ENCODE peak calls at places on chromosomes 11 and 22, in ten cellular contexts. One of them, this sample, is unnamed.

GRCh38 chr11:92153542-92153941 is 71.1 kb upstream of the FAT3 start:
- DNase-seq in tibial nerve: no peak
- DNase-seq in endodermal cell: no peak
- DNase-seq in heart left ventricle: no peak
- DNase-seq in right atrium auricular region: no peak
- DNase-seq in spleen: no peak
- DNase-seq in Caco-2: no peak
- DNase-seq in IMR-90: no peak
- DNase-seq in colonic mucosa: no peak
- DNase-seq in upper lobe of right lung: no peak
- DNase-seq in this sample: no peak

GRCh38 chr22:46547883-46548244 is 10.4 kb upstream of the CELSR1 start:
- DNase-seq in upper lobe of right lung: no peak
- DNase-seq in heart left ventricle: peak; percentile 91
- DNase-seq in Caco-2: peak; percentile 39
- DNase-seq in tibial nerve: peak; percentile 71
- DNase-seq in colonic mucosa: no peak
- DNase-seq in spleen: peak; percentile 72
- DNase-seq in IMR-90: peak; percentile 92
- DNase-seq in endodermal cell: peak; percentile 36
- DNase-seq in right atrium auricular region: peak; percentile 89
- DNase-seq in this sample: peak; percentile 76

GRCh38 chr22:41094036-41094435 is 1.6 kb downstream of the EP300 start:
- DNase-seq in upper lobe of right lung: no peak
- DNase-seq in right atrium auricular region: no peak
- DNase-seq in heart left ventricle: no peak
- DNase-seq in colonic mucosa: peak; percentile 53
- DNase-seq in spleen: no peak
- DNase-seq in IMR-90: peak; percentile 40
- DNase-seq in tibial nerve: no peak
- DNase-seq in Caco-2: no peak
- DNase-seq in endodermal cell: no peak
- DNase-seq in this sample: no peak

GRCh38 chr11:114368918-114369680 is 31.2 kb downstream of the C11orf71 start:
- DNase-seq in spleen: no peak
- DNase-seq in IMR-90: no peak
- DNase-seq in tibial nerve: no peak
- DNase-seq in heart left ventricle: no peak
- DNase-seq in Caco-2: no peak
- DNase-seq in right atrium auricular region: no peak
- DNase-seq in endodermal cell: no peak
- DNase-seq in colonic mucosa: no peak
- DNase-seq in upper lobe of right lung: no peak
- DNase-seq in this sample: no peak

GRCh38 chr22:35872451-35872850 is 154.8 kb downstream of the APOL5 start:
- DNase-seq in upper lobe of right lung: no peak
- DNase-seq in endodermal cell: no peak
- DNase-seq in right atrium auricular region: no peak
- DNase-seq in tibial nerve: no peak
- DNase-seq in colonic mucosa: no peak
- DNase-seq in spleen: no peak
- DNase-seq in IMR-90: no peak
- DNase-seq in heart left ventricle: peak; percentile 83
- DNase-seq in Caco-2: no peak
- DNase-seq in this sample: no peak

GRCh38 chr11:3077174-3077839 is 20.1 kb upstream of the CARS1 start:
- DNase-seq in spleen: no peak
- DNase-seq in colonic mucosa: no peak
- DNase-seq in endodermal cell: no peak
- DNase-seq in right atrium auricular region: no peak
- DNase-seq in IMR-90: no peak
- DNase-seq in Caco-2: no peak
- DNase-seq in tibial nerve: no peak
- DNase-seq in heart left ventricle: no peak
- DNase-seq in upper lobe of right lung: no peak
- DNase-seq in this sample: no peak

GRCh38 chr11:2699185-2699530 is 636 bp downstream of the KCNQ1OT1 start:
- DNase-seq in endodermal cell: no peak
- DNase-seq in right atrium auricular region: no peak
- DNase-seq in upper lobe of right lung: peak; percentile 76
- DNase-seq in tibial nerve: no peak
- DNase-seq in Caco-2: peak; percentile 44
- DNase-seq in colonic mucosa: peak; percentile 30
- DNase-seq in heart left ventricle: no peak
- DNase-seq in spleen: peak; percentile 83
- DNase-seq in IMR-90: peak; percentile 9
- DNase-seq in this sample: peak; percentile 41

GRCh38 chr22:43955883-43956286 is 643 bp downstream of the SAMM50 start:
- DNase-seq in right atrium auricular region: no peak
- DNase-seq in heart left ventricle: no peak
- DNase-seq in tibial nerve: no peak
- DNase-seq in Caco-2: no peak
- DNase-seq in endodermal cell: no peak
- DNase-seq in IMR-90: no peak
- DNase-seq in upper lobe of right lung: no peak
- DNase-seq in colonic mucosa: no peak
- DNase-seq in spleen: no peak
- DNase-seq in this sample: no peak

GRCh38 chr11:43508511-43508918 is 149.8 kb downstream of the TTC17 start:
- DNase-seq in endodermal cell: peak; percentile 66
- DNase-seq in Caco-2: no peak
- DNase-seq in upper lobe of right lung: no peak
- DNase-seq in right atrium auricular region: no peak
- DNase-seq in tibial nerve: no peak
- DNase-seq in colonic mucosa: no peak
- DNase-seq in heart left ventricle: no peak
- DNase-seq in spleen: no peak
- DNase-seq in IMR-90: peak; percentile 61
- DNase-seq in this sample: no peak

GRCh38 chr22:45531441-45531840 is 28.8 kb downstream of the FBLN1 start:
- DNase-seq in tibial nerve: no peak
- DNase-seq in upper lobe of right lung: no peak
- DNase-seq in Caco-2: no peak
- DNase-seq in right atrium auricular region: no peak
- DNase-seq in colonic mucosa: no peak
- DNase-seq in IMR-90: no peak
- DNase-seq in endodermal cell: no peak
- DNase-seq in heart left ventricle: no peak
- DNase-seq in spleen: no peak
- DNase-seq in this sample: no peak

GRCh38 chr11:22225190-22225589 is 32.3 kb downstream of the ANO5 start:
- DNase-seq in endodermal cell: no peak
- DNase-seq in tibial nerve: no peak
- DNase-seq in Caco-2: no peak
- DNase-seq in IMR-90: no peak
- DNase-seq in heart left ventricle: no peak
- DNase-seq in upper lobe of right lung: no peak
- DNase-seq in spleen: no peak
- DNase-seq in colonic mucosa: no peak
- DNase-seq in right atrium auricular region: no peak
- DNase-seq in this sample: no peak

GRCh38 chr22:46696614-46697013 is 41.4 kb downstream of the CERK start:
- DNase-seq in IMR-90: no peak
- DNase-seq in upper lobe of right lung: no peak
- DNase-seq in heart left ventricle: no peak
- DNase-seq in colonic mucosa: no peak
- DNase-seq in right atrium auricular region: no peak
- DNase-seq in tibial nerve: no peak
- DNase-seq in spleen: no peak
- DNase-seq in Caco-2: no peak
- DNase-seq in endodermal cell: no peak
- DNase-seq in this sample: no peak

GRCh38 chr11:65865550-65866172 is 5.4 kb downstream of the MUS81 start:
- DNase-seq in tibial nerve: no peak
- DNase-seq in IMR-90: no peak
- DNase-seq in spleen: no peak
- DNase-seq in heart left ventricle: no peak
- DNase-seq in colonic mucosa: no peak
- DNase-seq in endodermal cell: no peak
- DNase-seq in Caco-2: no peak
- DNase-seq in right atrium auricular region: no peak
- DNase-seq in upper lobe of right lung: peak; percentile 57
- DNase-seq in this sample: no peak

GRCh38 chr11:65862941-65863888 is 3.0 kb downstream of the MUS81 start:
- DNase-seq in colonic mucosa: no peak
- DNase-seq in tibial nerve: no peak
- DNase-seq in IMR-90: no peak
- DNase-seq in upper lobe of right lung: peak; percentile 60
- DNase-seq in Caco-2: peak; percentile 32
- DNase-seq in endodermal cell: no peak
- DNase-seq in right atrium auricular region: no peak
- DNase-seq in spleen: peak; percentile 77
- DNase-seq in heart left ventricle: peak; percentile 25
- DNase-seq in this sample: no peak

GRCh38 chr11:65862191-65862735 is 2.0 kb downstream of the MUS81 start:
- DNase-seq in endodermal cell: no peak
- DNase-seq in colonic mucosa: no peak
- DNase-seq in heart left ventricle: peak; percentile 25
- DNase-seq in tibial nerve: no peak
- DNase-seq in spleen: peak; percentile 76
- DNase-seq in upper lobe of right lung: peak; percentile 63
- DNase-seq in IMR-90: no peak
- DNase-seq in right atrium auricular region: no peak
- DNase-seq in Caco-2: peak; percentile 23
- DNase-seq in this sample: no peak

GRCh38 chr11:65864758-65865471 is 4.7 kb downstream of the MUS81 start:
- DNase-seq in endodermal cell: no peak
- DNase-seq in tibial nerve: no peak
- DNase-seq in heart left ventricle: peak; percentile 22
- DNase-seq in upper lobe of right lung: peak; percentile 56
- DNase-seq in colonic mucosa: no peak
- DNase-seq in IMR-90: no peak
- DNase-seq in Caco-2: no peak
- DNase-seq in spleen: peak; percentile 74
- DNase-seq in right atrium auricular region: no peak
- DNase-seq in this sample: peak; percentile 10

GRCh38 chr11:65863889-65864757 is 3.9 kb downstream of the MUS81 start:
- DNase-seq in spleen: peak; percentile 69
- DNase-seq in heart left ventricle: peak; percentile 22
- DNase-seq in colonic mucosa: no peak
- DNase-seq in IMR-90: no peak
- DNase-seq in tibial nerve: no peak
- DNase-seq in Caco-2: peak; percentile 31
- DNase-seq in endodermal cell: no peak
- DNase-seq in right atrium auricular region: no peak
- DNase-seq in upper lobe of right lung: peak; percentile 54
- DNase-seq in this sample: peak; percentile 10
- H3K4me1 ChIP-seq in spleen: peaks cover 57% of the 10 kb centered on the region
- H3K4me1 ChIP-seq in heart left ventricle: peaks cover 23% of the 10 kb centered on the region
- H3K4me1 ChIP-seq in colonic mucosa: peaks cover 11% of the 10 kb centered on the region
- H3K4me1 ChIP-seq in IMR-90: peaks cover 7% of the 10 kb centered on the region
- H3K4me1 ChIP-seq in tibial nerve: peaks cover 19% of the 10 kb centered on the region
- H3K4me1 ChIP-seq in Caco-2: peaks cover 8% of the 10 kb centered on the region
- H3K4me1 ChIP-seq in endodermal cell: peaks cover 10% of the 10 kb centered on the region
- H3K4me1 ChIP-seq in right atrium auricular region: no peaks in the 10 kb centered on the region
- H3K4me1 ChIP-seq in upper lobe of right lung: peaks cover 18% of the 10 kb centered on the region
- H3K4me1 ChIP-seq in this sample: peaks cover 24% of the 10 kb centered on the region

DNA sequence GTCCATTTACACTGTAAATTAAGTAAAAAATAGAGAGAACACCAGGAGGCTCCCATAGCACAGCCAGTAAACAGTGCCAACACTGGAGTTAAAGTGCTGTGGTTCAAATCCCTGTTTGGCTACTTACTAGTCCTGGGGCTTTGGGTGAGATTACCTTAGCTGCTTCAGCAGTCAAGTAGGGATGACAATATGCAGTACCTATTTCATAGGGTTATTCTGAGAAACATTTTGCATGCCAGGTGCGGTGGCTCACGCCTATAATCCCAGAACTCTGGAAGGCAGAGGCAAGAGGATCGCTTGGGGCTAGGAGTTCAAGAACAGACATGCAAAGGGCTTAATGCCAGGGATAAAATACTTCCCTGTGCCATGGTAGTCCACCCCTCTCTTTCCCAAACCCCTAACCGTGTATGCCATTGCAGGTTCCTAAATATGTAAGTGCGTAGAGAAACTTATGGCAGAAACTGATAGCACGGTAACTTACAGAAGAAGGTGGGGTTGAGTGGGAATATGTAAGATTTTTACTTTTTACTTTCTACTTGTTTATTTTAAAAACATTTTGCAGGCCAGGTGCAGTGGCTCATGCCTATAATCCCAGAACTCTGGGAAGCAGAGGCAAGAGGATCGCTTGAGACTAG is 86.4 kb upstream of the PICALM start:
- DNase-seq in right atrium auricular region: no peak
- DNase-seq in endodermal cell: no peak
- DNase-seq in IMR-90: no peak
- DNase-seq in spleen: no peak
- DNase-seq in colonic mucosa: no peak
- DNase-seq in Caco-2: no peak
- DNase-seq in heart left ventricle: no peak
- DNase-seq in upper lobe of right lung: no peak
- DNase-seq in tibial nerve: no peak
- DNase-seq in this sample: no peak
- TF ChIP-seq CTCF in right atrium auricular region: no peak
- TF ChIP-seq CTCF in endodermal cell: no peak
- TF ChIP-seq CTCF in IMR-90: no peak
- TF ChIP-seq CTCF in spleen: no peak
- TF ChIP-seq CTCF in colonic mucosa: no peak
- TF ChIP-seq CTCF in Caco-2: no peak
- TF ChIP-seq CTCF in heart left ventricle: no peak
- TF ChIP-seq CTCF in upper lobe of right lung: no peak
- TF ChIP-seq CTCF in tibial nerve: no peak
- TF ChIP-seq CTCF in this sample: no peak

DNA sequence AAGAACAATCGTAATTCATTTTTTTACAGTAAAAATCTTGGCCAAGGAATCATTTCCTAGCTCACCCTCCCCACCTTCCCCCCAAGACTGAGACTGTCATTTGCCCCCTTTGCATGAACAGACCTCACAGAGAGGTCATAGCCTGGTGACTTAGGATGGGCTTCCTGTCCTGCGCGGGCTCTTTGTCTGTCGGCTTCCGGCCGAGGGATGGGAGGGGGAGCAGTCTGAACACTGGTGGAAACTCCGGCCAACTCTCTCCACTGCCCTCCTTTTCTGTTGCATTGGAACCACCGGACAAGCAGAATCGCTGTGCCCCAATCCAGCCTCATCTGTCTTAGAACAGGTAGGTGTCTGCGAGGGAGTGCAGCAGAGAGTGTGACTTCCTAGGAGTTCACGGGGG is 41.7 kb downstream of the TEAD1 start:
- DNase-seq in upper lobe of right lung: no peak
- DNase-seq in spleen: no peak
- DNase-seq in endodermal cell: peak; percentile 50
- DNase-seq in tibial nerve: no peak
- DNase-seq in IMR-90: no peak
- DNase-seq in heart left ventricle: peak; percentile 59
- DNase-seq in colonic mucosa: no peak
- DNase-seq in right atrium auricular region: no peak
- DNase-seq in Caco-2: no peak
- DNase-seq in this sample: no peak
- H3K4me1 ChIP-seq in upper lobe of right lung: peaks cover 3% of the 10 kb centered on the region
- H3K4me1 ChIP-seq in spleen: peaks cover 7% of the 10 kb centered on the region
- H3K4me1 ChIP-seq in endodermal cell: peaks cover 15% of the 10 kb centered on the region
- H3K4me1 ChIP-seq in tibial nerve: peaks cover 8% of the 10 kb centered on the region
- H3K4me1 ChIP-seq in IMR-90: peaks cover 33% of the 10 kb centered on the region
- H3K4me1 ChIP-seq in heart left ventricle: peaks cover 35% of the 10 kb centered on the region
- H3K4me1 ChIP-seq in colonic mucosa: no peaks in the 10 kb centered on the region
- H3K4me1 ChIP-seq in right atrium auricular region: no peaks in the 10 kb centered on the region
- H3K4me1 ChIP-seq in Caco-2: peaks cover 14% of the 10 kb centered on the region
- H3K4me1 ChIP-seq in this sample: peaks cover 5% of the 10 kb centered on the region

GRCh38 chr11:78149646-78150045 is 10.2 kb upstream of the ALG8 start:
- DNase-seq in upper lobe of right lung: no peak
- DNase-seq in tibial nerve: peak; percentile 43
- DNase-seq in right atrium auricular region: no peak
- DNase-seq in heart left ventricle: no peak
- DNase-seq in endodermal cell: no peak
- DNase-seq in spleen: no peak
- DNase-seq in IMR-90: peak; percentile 87
- DNase-seq in Caco-2: no peak
- DNase-seq in colonic mucosa: no peak
- DNase-seq in this sample: no peak
- TF ChIP-seq CTCF in upper lobe of right lung: peak; percentile 22
- TF ChIP-seq CTCF in tibial nerve: peak; percentile 45
- TF ChIP-seq CTCF in right atrium auricular region: no peak
- TF ChIP-seq CTCF in heart left ventricle: peak; percentile 53
- TF ChIP-seq CTCF in endodermal cell: peak; percentile 24
- TF ChIP-seq CTCF in spleen: no peak
- TF ChIP-seq CTCF in IMR-90: peak; percentile 64
- TF ChIP-seq CTCF in Caco-2: peak; percentile 15
- TF ChIP-seq CTCF in colonic mucosa: no peak
- TF ChIP-seq CTCF in this sample: no peak

This sample was measured in body of pancreas.